ENCODE peak calls at places on chromosomes 7 and 10, in seven cellular contexts. H is spleen, U is adrenal gland, G is A549, T is uterus, B is NB4, D is suprapubic skin. I is an unnamed sample.

GRCh38 chr10:17544465-17544864 is 72.7 kb downstream of the HACD1 start:
- DNase-seq in H (no peak), U (no peak), G (no peak), T (no peak), B (no peak), D (no peak), I (no peak)

GRCh38 chr10:63703113-63703670 is 182.0 kb downstream of the REEP3 start:
- DNase-seq in H (no peak), U (peak), G (no peak), T (no peak), B (peak), D (no peak), I (no peak)

GRCh38 chr7:112025556-112025955 is 180.6 kb downstream of the DOCK4 start:
- DNase-seq in H (no peak), U (no peak), G (no peak), T (no peak), B (no peak), D (no peak), I (no peak)

GRCh38 chr10:124098575-124098974 is 5.2 kb upstream of the CHST15 start:
- DNase-seq in H (no peak), U (no peak), G (no peak), T (no peak), B (no peak), D (no peak), I (no peak)

GRCh38 chr7:142188159-142188558 is 69.7 kb downstream of the PRSS58 start:
- DNase-seq in H (no peak), U (no peak), G (no peak), T (no peak), B (peak), D (no peak), I (no peak)

GRCh38 chr10:77125231-77125630 is 512.4 kb downstream of the KCNMA1 start:
- DNase-seq in H (no peak), U (no peak), G (no peak), T (no peak), B (no peak), D (no peak), I (no peak)

GRCh38 chr7:105219771-105220160 is 169.0 kb downstream of the SRPK2 start:
- DNase-seq in H (no peak), U (no peak), G (no peak), T (no peak), B (no peak), D (no peak), I (peak)

GRCh38 chr7:100016209-100016901 is 959 bp downstream of the ZKSCAN1 start:
- DNase-seq in H (no peak), U (peak), G (no peak), T (no peak), B (peak), D (no peak), I (no peak)

GRCh38 chr10:47040041-47040491 is 128.8 kb downstream of the PTPN20 start:
- DNase-seq in H (peak), U (no peak), G (no peak), T (peak), B (no peak), D (peak), I (no peak)

GRCh38 chr7:134882481-134882880 is 103.0 kb downstream of the CALD1 start:
- DNase-seq in H (no peak), U (no peak), G (no peak), T (no peak), B (no peak), D (no peak), I (no peak)

GRCh38 chr7:43902542-43903054 is 3.8 kb downstream of the URGCP start:
- DNase-seq in H (no peak), U (no peak), G (no peak), T (no peak), B (no peak), D (no peak), I (no peak)

GRCh38 chr7:43905954-43906326 is 456 bp downstream of the URGCP start:
- DNase-seq in H (peak), U (peak), G (peak), T (peak), B (peak), D (peak), I (peak)

GRCh38 chr7:43904533-43905208 is 1.7 kb downstream of the URGCP start:
- DNase-seq in H (no peak), U (no peak), G (no peak), T (no peak), B (no peak), D (no peak), I (peak)

GRCh38 chr7:43905209-43905946 is 1.0 kb downstream of the URGCP start:
- DNase-seq in H (no peak), U (peak), G (peak), T (no peak), B (no peak), D (peak), I (peak)

DNA sequence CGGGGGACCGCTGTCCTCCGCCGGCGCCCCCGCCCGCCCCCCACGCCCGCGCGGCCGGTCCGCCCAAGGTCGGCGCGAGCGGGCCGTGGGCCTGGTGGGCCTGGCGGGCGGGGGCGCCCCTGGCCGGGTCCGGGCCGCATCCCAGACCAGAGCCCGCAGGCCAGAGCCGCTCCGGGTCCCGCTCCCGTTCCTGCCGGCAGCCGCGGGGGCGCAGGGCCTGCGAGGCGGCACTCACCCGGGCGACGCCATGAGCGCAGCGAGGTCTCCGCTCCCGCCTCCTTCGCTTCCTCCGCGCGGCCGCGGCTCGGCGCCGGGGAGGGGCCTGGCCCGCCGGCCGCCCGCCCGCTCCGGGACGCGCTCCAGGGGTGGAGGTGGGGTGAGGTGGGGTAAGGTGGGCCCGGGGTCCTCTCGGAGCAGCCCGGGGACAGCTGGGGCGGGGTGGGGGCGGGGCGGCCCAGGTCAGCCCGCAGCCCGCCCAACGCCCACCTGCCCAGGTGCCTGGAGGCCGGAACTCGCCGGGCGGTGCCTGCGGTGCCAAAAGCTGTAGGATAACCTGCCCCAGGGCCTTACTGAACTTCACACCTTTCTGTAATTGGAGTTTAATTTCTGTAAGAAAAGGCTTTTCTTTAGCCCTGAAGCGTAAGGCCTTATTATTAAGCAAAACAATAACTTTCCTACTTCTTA is at the start of gene URGCP:
- DNase-seq in H (peak), U (peak), G (peak), T (peak), B (peak), D (peak), I (peak)
- TF ChIP-seq POLR2A in H (no peak), U (no peak), G (peak), T (no peak), B (peak), D (no peak), I (peak)

GRCh38 chr7:84813376-84813775 is 373.5 kb downstream of the SEMA3D start:
- DNase-seq in H (no peak), U (no peak), G (no peak), T (no peak), B (no peak), D (no peak), I (no peak)
- TF ChIP-seq POLR2A in H (no peak), U (no peak), G (no peak), T (no peak), B (no peak), D (no peak), I (no peak)

DNA sequence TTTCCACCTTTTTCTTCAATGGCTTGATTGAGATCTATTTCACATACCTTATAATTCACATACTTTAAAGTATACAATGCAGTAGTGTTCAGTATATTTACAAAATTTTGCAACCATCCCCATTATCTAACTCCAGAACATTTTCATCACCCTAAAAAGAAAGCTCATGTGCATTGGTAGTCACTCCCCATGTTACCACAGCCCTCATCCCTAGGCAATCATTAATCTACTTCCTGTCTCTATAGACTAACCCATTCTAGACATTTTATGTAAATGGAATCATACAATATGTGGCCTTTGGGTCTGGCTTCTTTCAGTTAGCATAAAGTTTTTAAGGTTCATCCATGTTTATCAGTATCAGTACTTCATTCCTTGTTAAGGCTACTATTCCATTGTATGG is 214.2 kb downstream of the WDR11 start:
- DNase-seq in H (no peak), U (no peak), G (no peak), T (no peak), B (peak), D (no peak), I (no peak)
- TF ChIP-seq POLR2A in H (no peak), U (no peak), G (no peak), T (no peak), B (no peak), D (no peak), I (no peak)

GRCh38 chr7:123748734-123749536 is at the start of gene WASL:
- DNase-seq in H (peak), U (peak), G (peak), T (peak), B (peak), D (peak), I (peak)
- TF ChIP-seq POLR2A in H (peak), U (peak), G (peak), T (peak), B (peak), D (peak), I (peak)

GRCh38 chr7:603152-603941 is 83.7 kb upstream of the PDGFA start:
- DNase-seq in H (peak), U (no peak), G (no peak), T (peak), B (peak), D (peak), I (no peak)

GRCh38 chr7:604884-605531 is 85.4 kb upstream of the PDGFA start:
- DNase-seq in H (peak), U (peak), G (no peak), T (no peak), B (no peak), D (peak), I (no peak)

GRCh38 chr7:602341-603141 is 82.9 kb upstream of the PDGFA start:
- DNase-seq in H (peak), U (peak), G (no peak), T (no peak), B (no peak), D (peak), I (no peak)

GRCh38 chr7:605661-606450 is 86.2 kb upstream of the PDGFA start:
- DNase-seq in H (peak), U (no peak), G (no peak), T (no peak), B (peak), D (peak), I (no peak)

DNA sequence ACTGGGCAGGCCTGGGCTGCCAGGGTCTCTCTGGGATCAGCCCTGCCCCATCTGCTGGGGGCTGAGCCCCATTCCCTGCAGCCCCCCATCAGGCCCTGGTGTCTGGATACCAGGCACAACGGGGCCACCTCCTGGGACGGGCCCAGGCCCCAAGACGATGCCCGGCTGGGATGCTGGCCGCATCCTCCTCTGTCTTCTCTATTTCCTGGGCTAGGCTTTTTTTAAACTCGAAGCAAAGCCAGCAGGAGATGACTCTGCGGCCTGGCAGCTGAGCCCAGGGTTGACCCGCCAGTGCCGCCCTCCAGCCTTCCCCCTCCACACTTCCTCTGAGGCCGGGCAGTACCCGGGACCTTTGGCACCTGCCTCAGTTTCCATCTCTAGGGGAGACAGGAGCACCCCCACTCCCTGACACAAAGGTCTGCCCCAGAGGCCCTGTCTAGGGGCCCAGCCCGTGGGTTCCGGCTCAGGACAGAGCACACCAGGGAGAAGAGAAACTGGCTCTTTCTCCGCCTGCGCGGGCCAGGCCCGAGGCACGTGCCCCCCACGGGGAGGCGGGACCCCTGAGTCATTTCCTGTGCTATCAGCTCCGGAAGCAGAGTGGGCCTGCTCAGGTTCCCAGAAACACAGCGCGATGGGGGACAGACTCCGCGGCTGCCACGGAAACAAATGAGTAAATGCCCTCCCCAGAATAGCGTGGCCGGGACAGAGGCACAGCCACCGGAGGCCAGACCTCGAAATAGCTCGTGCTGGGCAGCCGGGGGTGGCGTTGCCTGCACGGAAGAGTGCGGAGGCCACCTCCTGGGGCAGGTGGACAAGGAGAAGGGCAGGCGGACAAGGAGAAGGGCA is 84.6 kb upstream of the PDGFA start:
- DNase-seq in H (peak), U (peak), G (no peak), T (peak), B (peak), D (peak), I (peak)
- TF ChIP-seq POLR2A in H (no peak), U (peak), G (no peak), T (no peak), B (peak), D (peak), I (peak)

DNA sequence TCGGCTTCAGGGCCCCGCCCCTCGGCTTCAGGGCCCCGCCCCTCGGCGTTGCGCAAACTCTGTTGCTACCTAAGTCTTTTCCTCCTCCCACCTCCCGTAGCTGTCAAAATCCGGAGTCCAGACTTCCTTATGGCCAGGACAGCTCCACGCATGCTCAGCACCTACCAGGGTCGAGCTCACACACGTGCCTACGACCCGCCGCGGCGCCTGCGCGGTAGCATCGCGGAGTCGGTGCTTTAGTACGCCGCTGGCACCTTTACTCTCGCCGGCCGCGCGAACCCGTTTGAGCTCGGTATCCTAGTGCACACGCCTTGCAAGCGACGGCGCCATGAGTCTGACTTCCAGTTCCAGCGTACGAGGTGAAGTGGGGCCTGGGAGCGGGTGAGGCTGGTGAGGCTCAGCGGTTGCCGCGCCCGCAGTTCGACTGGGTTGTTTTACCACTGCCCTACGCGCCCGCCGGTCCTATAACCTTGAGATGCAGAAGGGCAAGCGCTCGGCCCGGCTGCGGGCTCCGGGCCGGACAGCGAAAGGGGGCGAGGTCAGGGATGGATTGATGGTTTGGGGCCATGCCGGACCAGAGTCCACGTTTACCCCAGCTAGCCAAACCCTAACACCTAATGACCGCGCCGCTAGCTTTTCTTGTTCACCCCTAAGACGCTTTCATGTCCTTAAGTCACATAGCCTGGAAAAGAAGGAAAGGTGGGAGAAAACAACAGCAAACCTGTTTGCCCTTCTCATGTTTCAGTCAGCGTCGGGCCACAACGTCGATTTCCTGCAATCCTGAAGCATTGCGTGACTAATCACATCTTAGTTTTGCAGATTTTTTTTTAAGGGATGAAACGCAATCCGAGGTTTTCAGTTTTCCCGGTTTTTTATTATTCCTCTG is at the start of gene CISD1:
- DNase-seq in H (peak), U (peak), G (peak), T (peak), B (peak), D (peak), I (peak)
- TF ChIP-seq POLR2A in H (no peak), U (peak), G (peak), T (peak), B (peak), D (peak), I (peak)

DNA sequence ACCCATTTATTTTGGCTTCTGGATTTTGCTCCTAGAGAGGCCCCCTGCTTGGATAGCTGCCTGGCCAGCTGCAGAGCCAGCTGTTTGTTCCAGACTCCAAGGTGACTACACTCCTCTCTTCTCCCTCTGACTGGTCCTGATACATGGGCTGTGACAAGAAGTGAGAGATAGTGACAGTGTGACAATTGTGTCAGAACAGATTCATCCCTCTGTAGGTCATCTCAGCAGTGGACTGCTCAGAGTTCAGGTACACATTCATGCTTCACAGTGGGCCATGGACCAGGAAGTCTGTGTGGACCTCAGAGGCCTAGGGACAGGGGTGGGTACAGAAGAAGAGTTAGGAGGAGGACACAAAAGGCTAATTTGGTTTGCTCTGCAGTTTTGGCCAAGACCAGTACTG is 188.2 kb upstream of the MKLN1 start:
- DNase-seq in H (no peak), U (no peak), G (no peak), T (no peak), B (no peak), D (no peak), I (no peak)
- TF ChIP-seq POLR2A in H (no peak), U (no peak), G (no peak), T (no peak), B (no peak), D (no peak), I (no peak)

I was measured in H54.